ENCODE peak calls at places on chromosomes 3 and 15, in four cellular contexts. A is GM12878, H is H1, P is HCT116. T is an unnamed sample.
A peak's percentile ranks its signal among the peaks of the same experiment; 100 is the strongest.

GRCh38 chr15:91047545-91048199 is 25.3 kb upstream of the VPS33B start:
- DNase-seq in H (no peak), A (no peak), P (no peak), T (no peak)

GRCh38 chr3:126558336-126559071 is at the start of gene C3orf22:
- DNase-seq in H (no peak), A (no peak), P (no peak), T (no peak)

GRCh38 chr15:39535466-39535865 is 45.4 kb upstream of the THBS1 start:
- DNase-seq in A (no peak), P (no peak), H (no peak), T (no peak)

GRCh38 chr3:21750831-21751391 is at the start of gene ZNF385D:
- DNase-seq in P (no peak), H (peak; percentile 64), A (no peak), T (no peak)

GRCh38 chr15:80309769-80310384 is 57.9 kb upstream of the CTXND1 start:
- DNase-seq in P (peak; percentile 4), H (no peak), A (no peak), T (peak; percentile 37)

GRCh38 chr3:176055851-176056250 is 1141.4 kb downstream of the TBL1XR1 start:
- DNase-seq in H (no peak), P (no peak), A (no peak), T (no peak)

GRCh38 chr3:155302476-155302875 is 9.0 kb upstream of the STRIT1 start:
- DNase-seq in A (no peak), P (no peak), H (no peak), T (no peak)

GRCh38 chr15:60757273-60757672 is 278.3 kb upstream of the ICE2 start:
- DNase-seq in P (no peak), A (no peak), H (no peak), T (no peak)

GRCh38 chr3:133408961-133409360 is 9.1 kb downstream of the BFSP2 start:
- DNase-seq in H (no peak), A (no peak), P (no peak), T (no peak)

GRCh38 chr3:171390531-171390930 is 69.7 kb downstream of the TNIK start:
- DNase-seq in P (no peak), A (no peak), H (no peak), T (no peak)

GRCh38 chr3:33826688-33827087 is 28.3 kb downstream of the PDCD6IP start:
- DNase-seq in H (no peak), A (no peak), P (no peak), T (no peak)

GRCh38 chr3:109265300-109265699 is 51.0 kb downstream of the DPPA2 start:
- DNase-seq in P (no peak), H (no peak), A (no peak), T (no peak)

GRCh38 chr3:14601692-14602005 is 49.9 kb upstream of the CCDC174 start:
- DNase-seq in H (no peak), P (no peak), A (no peak), T (no peak)

GRCh38 chr15:70794596-70795310 is 31.4 kb upstream of the UACA start:
- DNase-seq in H (no peak), A (no peak), P (no peak), T (no peak)

GRCh38 chr3:167941234-167941995 is 154.3 kb downstream of the GOLIM4 start:
- DNase-seq in A (no peak), P (no peak), H (no peak), T (peak; percentile 27)

GRCh38 chr15:83604549-83604948 is 49.4 kb upstream of the ADAMTSL3 start:
- DNase-seq in H (no peak), P (no peak), A (no peak), T (no peak)

GRCh38 chr3:39124876-39125836 is 17.7 kb downstream of the TTC21A start:
- DNase-seq in P (no peak), A (no peak), H (no peak), T (no peak)

GRCh38 chr3:61889259-61889658 is 327.9 kb downstream of the PTPRG start:
- DNase-seq in A (no peak), P (no peak), H (no peak), T (no peak)

GRCh38 chr15:100525894-100526512 is 2.7 kb downstream of the CERS3 start:
- DNase-seq in H (no peak), A (no peak), P (no peak), T (no peak)

GRCh38 chr3:53939081-53939582 is 47.5 kb upstream of the SELENOK start:
- DNase-seq in A (no peak), P (no peak), H (no peak), T (no peak)

GRCh38 chr3:48532271-48532973 is 24.2 kb downstream of the PFKFB4 start:
- DNase-seq in H (no peak), A (no peak), P (no peak), T (no peak)

GRCh38 chr3:65532749-65533148 is 506.0 kb downstream of the MAGI1 start:
- DNase-seq in P (no peak), H (no peak), A (no peak), T (peak; percentile 14)

GRCh38 chr3:196179380-196180308 is 31.6 kb downstream of the ZDHHC19 start:
- DNase-seq in P (no peak), A (peak; percentile 98), H (no peak), T (peak; percentile 50)

GRCh38 chr3:158845748-158846350 is 44.0 kb downstream of the MFSD1 start:
- DNase-seq in A (no peak), H (peak; percentile 15), P (peak; percentile 27), T (peak; percentile 70)

GRCh38 chr3:68972358-68972979 is 40.1 kb upstream of the TAFA4 start:
- DNase-seq in P (peak; percentile 44), H (peak; percentile 53), A (no peak), T (peak; percentile 47)

GRCh38 chr15:68275165-68275746 is 2.3 kb upstream of the FEM1B start:
- DNase-seq in P (no peak), H (no peak), A (no peak), T (no peak)

GRCh38 chr15:28091313-28091712 is 7.8 kb downstream of the OCA2 start:
- DNase-seq in A (no peak), H (no peak), P (no peak), T (no peak)

GRCh38 chr3:3027976-3028567 is 82.1 kb downstream of the IL5RA start:
- DNase-seq in H (no peak), A (peak; percentile 33), P (no peak), T (no peak)

GRCh38 chr3:73624363-73625123 is at the start of gene PDZRN3:
- DNase-seq in H (peak; percentile 34), P (no peak), A (no peak), T (no peak)

GRCh38 chr3:73623316-73623715 is 1.4 kb downstream of the PDZRN3 start:
- DNase-seq in P (no peak), H (no peak), A (no peak), T (no peak)

GRCh38 chr3:73623996-73624362 is 762 bp downstream of the PDZRN3 start:
- DNase-seq in P (no peak), H (peak; percentile 57), A (no peak), T (no peak)

GRCh38 chr3:73621388-73621787 is 3.4 kb downstream of the PDZRN3 start:
- DNase-seq in P (no peak), A (no peak), H (no peak), T (no peak)

GRCh38 chr3:73622135-73622534 is 2.6 kb downstream of the PDZRN3 start:
- DNase-seq in H (no peak), P (no peak), A (no peak), T (no peak)
- TF ChIP-seq EGR1 in H (no peak), P (no peak), A (no peak), T (no peak)

GRCh38 chr3:58176185-58176530 is 34.6 kb downstream of the DNASE1L3 start:
- DNase-seq in A (no peak), H (no peak), P (no peak), T (no peak)

GRCh38 chr3:58176827-58177489 is 33.8 kb downstream of the DNASE1L3 start:
- DNase-seq in H (no peak), P (no peak), A (no peak), T (peak; percentile 39)

GRCh38 chr3:58173670-58174472 is 36.9 kb downstream of the DNASE1L3 start:
- DNase-seq in P (no peak), A (no peak), H (no peak), T (peak; percentile 21)

GRCh38 chr3:58175098-58175428 is 35.7 kb downstream of the DNASE1L3 start:
- DNase-seq in P (no peak), H (no peak), A (no peak), T (no peak)

DNA sequence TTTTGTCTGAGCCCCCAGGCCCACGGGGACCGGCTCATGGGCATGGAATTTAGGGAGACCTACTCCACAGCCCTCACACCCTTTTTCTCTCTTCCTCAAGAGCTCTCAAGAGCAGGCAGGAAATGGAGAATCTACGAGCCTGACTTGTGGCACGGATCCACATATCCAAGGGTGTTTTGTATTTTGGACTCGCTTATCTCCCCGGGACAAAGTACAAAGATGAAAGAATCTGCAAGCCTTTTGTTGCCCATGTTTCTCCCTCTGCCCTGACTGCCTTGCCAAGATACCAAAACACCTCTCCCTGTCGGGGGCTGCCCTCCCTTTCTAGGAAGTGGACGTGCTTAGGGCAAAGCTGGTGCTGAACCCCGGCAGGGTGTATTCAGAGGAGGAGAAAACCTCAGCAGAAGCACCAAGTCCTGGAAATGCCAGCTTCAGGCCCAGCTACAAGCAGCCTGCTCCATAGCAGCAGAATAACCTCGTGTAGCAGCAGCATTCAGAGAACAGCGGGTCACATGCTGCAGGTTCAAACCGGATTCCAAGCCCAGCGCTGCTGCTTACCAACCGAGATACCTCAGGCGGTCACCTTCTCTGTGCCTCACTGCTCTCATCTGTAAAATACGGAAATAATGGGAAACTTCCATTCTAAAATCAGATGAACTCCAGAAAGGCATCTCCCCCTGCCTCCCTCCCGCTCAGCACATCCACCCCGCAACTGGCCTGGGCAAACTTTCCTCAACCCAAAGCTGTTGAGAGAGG is 35.2 kb downstream of the DNASE1L3 start:
- DNase-seq in A (no peak), P (no peak), H (no peak), T (peak; percentile 32)
- TF ChIP-seq EGR1 in A (no peak), P (no peak), H (no peak), T (no peak)

GRCh38 chr3:110710156-110710555 is 361.5 kb upstream of the NECTIN3 start:
- DNase-seq in P (no peak), A (no peak), H (no peak), T (no peak)

GRCh38 chr3:110708166-110708565 is 363.4 kb upstream of the NECTIN3 start:
- DNase-seq in H (no peak), A (no peak), P (no peak), T (no peak)

GRCh38 chr3:110711851-110712396 is 359.7 kb upstream of the NECTIN3 start:
- DNase-seq in H (peak; percentile 51), A (no peak), P (no peak), T (no peak)

GRCh38 chr3:110710605-110711004 is 361.0 kb upstream of the NECTIN3 start:
- DNase-seq in A (no peak), H (no peak), P (no peak), T (no peak)

DNA sequence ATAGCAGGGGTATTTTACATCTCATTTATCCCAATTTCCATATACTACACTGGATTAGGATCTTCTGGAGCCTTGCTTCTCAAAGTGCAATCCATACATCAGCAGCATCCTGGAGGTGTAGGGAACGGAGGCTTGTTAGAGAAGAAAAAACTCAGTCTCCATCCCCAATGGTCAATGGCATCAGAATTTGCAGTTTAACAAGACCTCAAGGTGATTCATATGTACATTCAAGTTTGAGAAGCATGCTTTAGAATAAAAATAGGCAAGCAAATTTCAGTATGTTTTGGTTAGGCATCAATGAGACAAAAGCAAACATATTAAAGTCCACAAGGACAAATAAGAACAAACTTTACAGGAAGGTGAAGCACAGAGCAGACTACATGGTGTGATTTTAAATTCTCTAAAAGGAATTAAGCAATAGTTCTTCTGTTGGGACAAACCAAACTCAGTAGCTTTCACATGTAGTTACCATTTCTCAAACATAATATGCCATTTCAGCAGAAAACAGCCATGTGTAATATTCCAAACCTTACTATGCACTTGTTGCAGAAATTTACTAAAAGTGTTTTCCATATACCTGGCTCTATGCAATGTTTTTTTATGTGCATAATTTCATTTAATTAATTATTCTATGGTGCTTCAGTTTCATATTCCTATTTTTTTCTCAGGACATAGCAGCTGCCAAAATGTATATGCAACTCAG is 360.3 kb upstream of the NECTIN3 start:
- DNase-seq in H (no peak), A (no peak), P (no peak), T (no peak)
- TF ChIP-seq EGR1 in H (no peak), A (no peak), P (no peak), T (no peak)

GRCh38 chr3:8869613-8870012 is 93.7 kb downstream of the RAD18 start:
- DNase-seq in A (no peak), H (no peak), P (peak; percentile 80), T (no peak)
- TF ChIP-seq EGR1 in A (no peak), H (no peak), P (no peak), T (no peak)

T was measured in K562.